ENCODE peak calls at places on chromosomes 6 and 20, in nine cellular contexts. R, S, J, H, B, F, W, K and A are unnamed samples.

GRCh38 chr6:124676033-124676432 is 286.2 kb upstream of the RNF217 start:
- DNase-seq in R (no peak), S (no peak), J (no peak), H (peak), B (no peak), F (no peak), W (no peak), K (no peak), A (no peak)

GRCh38 chr20:40532103-40532502 is 156.9 kb downstream of the MAFB start:
- DNase-seq in R (no peak), S (no peak), J (no peak), H (peak), B (peak), F (no peak), W (no peak), K (no peak), A (no peak)

GRCh38 chr6:87993331-87993730 is 54.3 kb upstream of the SPACA1 start:
- DNase-seq in R (no peak), S (no peak), J (no peak), H (no peak), B (no peak), F (no peak), W (no peak), K (peak), A (no peak)

GRCh38 chr6:1572892-1573291 is 36.8 kb upstream of the FOXC1 start:
- DNase-seq in R (no peak), S (no peak), J (no peak), H (peak), B (no peak), F (no peak), W (no peak), K (no peak), A (no peak)

GRCh38 chr6:88529726-88530125 is 363.6 kb upstream of the CNR1 start:
- DNase-seq in R (no peak), S (no peak), J (no peak), H (no peak), B (no peak), F (no peak), W (no peak), K (no peak), A (no peak)

GRCh38 chr6:161882196-161882595 is 608.3 kb upstream of the AGPAT4 start:
- DNase-seq in R (peak), S (no peak), J (no peak), H (no peak), B (no peak), F (peak), W (no peak), K (no peak), A (no peak)

GRCh38 chr20:45406260-45407066 is 1.6 kb upstream of the DBNDD2 start:
- DNase-seq in R (peak), S (peak), J (peak), H (no peak), B (no peak), F (peak), W (peak), K (no peak), A (no peak)

GRCh38 chr20:54105653-54106052 is 35.3 kb upstream of the BCAS1 start:
- DNase-seq in R (no peak), S (no peak), J (no peak), H (no peak), B (no peak), F (no peak), W (no peak), K (no peak), A (no peak)

GRCh38 chr6:49264909-49265308 is 198.1 kb downstream of the MMUT start:
- DNase-seq in R (no peak), S (no peak), J (no peak), H (no peak), B (no peak), F (no peak), W (no peak), K (no peak), A (no peak)

GRCh38 chr6:108195209-108195608 is 29.4 kb downstream of the NR2E1 start:
- DNase-seq in R (no peak), S (no peak), J (no peak), H (no peak), B (no peak), F (no peak), W (no peak), K (no peak), A (no peak)

GRCh38 chr6:34924831-34925613 is 36.0 kb downstream of the ANKS1A start:
- DNase-seq in R (no peak), S (no peak), J (no peak), H (no peak), B (no peak), F (no peak), W (no peak), K (no peak), A (no peak)

GRCh38 chr6:37306624-37307222 is 47.1 kb upstream of the RNF8 start:
- DNase-seq in R (no peak), S (no peak), J (no peak), H (no peak), B (no peak), F (no peak), W (no peak), K (no peak), A (no peak)

GRCh38 chr6:126804255-126805064 is 314.0 kb upstream of the RSPO3 start:
- DNase-seq in R (peak), S (no peak), J (no peak), H (peak), B (peak), F (no peak), W (no peak), K (peak), A (no peak)

GRCh38 chr20:20199338-20200160 is 147.2 kb downstream of the CFAP61 start:
- DNase-seq in R (no peak), S (no peak), J (no peak), H (no peak), B (no peak), F (no peak), W (no peak), K (no peak), A (no peak)

GRCh38 chr6:154861825-154862224 is 128.6 kb downstream of the SCAF8 start:
- DNase-seq in R (no peak), S (no peak), J (no peak), H (no peak), B (no peak), F (no peak), W (no peak), K (no peak), A (no peak)

GRCh38 chr6:56842602-56843475 is 112.1 kb upstream of the BEND6 start:
- DNase-seq in R (no peak), S (peak), J (no peak), H (peak), B (peak), F (peak), W (no peak), K (no peak), A (no peak)

GRCh38 chr20:57412347-57413029 is 21.3 kb downstream of the RBM38 start:
- DNase-seq in R (no peak), S (peak), J (no peak), H (no peak), B (no peak), F (no peak), W (no peak), K (no peak), A (no peak)

GRCh38 chr6:96943535-96943934 is 19.0 kb downstream of the KLHL32 start:
- DNase-seq in R (no peak), S (no peak), J (no peak), H (no peak), B (no peak), F (no peak), W (no peak), K (no peak), A (no peak)

GRCh38 chr20:35503841-35504460 is 25.5 kb downstream of the C20orf173 start:
- DNase-seq in R (no peak), S (no peak), J (no peak), H (peak), B (no peak), F (no peak), W (no peak), K (no peak), A (no peak)

GRCh38 chr6:143233563-143234285 is 173.0 kb downstream of the AIG1 start:
- DNase-seq in R (no peak), S (no peak), J (no peak), H (no peak), B (no peak), F (no peak), W (no peak), K (no peak), A (no peak)

GRCh38 chr6:56902551-56903464 is 52.1 kb upstream of the BEND6 start:
- DNase-seq in R (peak), S (no peak), J (no peak), H (peak), B (peak), F (no peak), W (no peak), K (no peak), A (no peak)

GRCh38 chr6:6004147-6004995 is 2.4 kb downstream of the NRN1 start:
- DNase-seq in R (no peak), S (no peak), J (no peak), H (peak), B (peak), F (no peak), W (no peak), K (no peak), A (no peak)

GRCh38 chr20:41078329-41078728 is 49.7 kb downstream of the TOP1 start:
- DNase-seq in R (no peak), S (no peak), J (no peak), H (peak), B (peak), F (no peak), W (no peak), K (no peak), A (no peak)

GRCh38 chr6:157229219-157229607 is 94.1 kb downstream of the TMEM242 start:
- DNase-seq in R (no peak), S (no peak), J (no peak), H (no peak), B (no peak), F (no peak), W (no peak), K (no peak), A (no peak)

GRCh38 chr6:397604-398003 is 6.1 kb downstream of the IRF4 start:
- DNase-seq in R (no peak), S (no peak), J (no peak), H (no peak), B (no peak), F (no peak), W (no peak), K (no peak), A (no peak)

GRCh38 chr6:100880149-100880900 is 804 bp downstream of the ASCC3 start:
- DNase-seq in R (peak), S (no peak), J (no peak), H (peak), B (peak), F (no peak), W (no peak), K (no peak), A (no peak)

GRCh38 chr6:97009781-97010492 is 85.4 kb downstream of the KLHL32 start:
- DNase-seq in R (no peak), S (no peak), J (no peak), H (no peak), B (no peak), F (no peak), W (no peak), K (no peak), A (no peak)

GRCh38 chr6:151475653-151476523 is 17.9 kb upstream of the CCDC170 start:
- DNase-seq in R (peak), S (no peak), J (peak), H (peak), B (peak), F (peak), W (peak), K (peak), A (no peak)

GRCh38 chr6:125164696-125165095 is 11.1 kb downstream of the TPD52L1 start:
- DNase-seq in R (no peak), S (no peak), J (no peak), H (no peak), B (no peak), F (no peak), W (no peak), K (no peak), A (no peak)

GRCh38 chr20:60102665-60103210 is 144.5 kb downstream of the CDH26 start:
- DNase-seq in R (peak), S (no peak), J (no peak), H (no peak), B (no peak), F (no peak), W (no peak), K (peak), A (no peak)

GRCh38 chr6:137878810-137879285 is 11.8 kb downstream of the TNFAIP3 start:
- DNase-seq in R (no peak), S (peak), J (no peak), H (no peak), B (no peak), F (no peak), W (no peak), K (no peak), A (no peak)

GRCh38 chr6:36631326-36632046 is 37.3 kb downstream of the SRSF3 start:
- DNase-seq in R (no peak), S (no peak), J (no peak), H (no peak), B (no peak), F (no peak), W (no peak), K (no peak), A (no peak)

GRCh38 chr6:137043710-137044365 is 927 bp downstream of the IL20RA start:
- DNase-seq in R (no peak), S (peak), J (peak), H (peak), B (peak), F (peak), W (no peak), K (no peak), A (no peak)

DNA sequence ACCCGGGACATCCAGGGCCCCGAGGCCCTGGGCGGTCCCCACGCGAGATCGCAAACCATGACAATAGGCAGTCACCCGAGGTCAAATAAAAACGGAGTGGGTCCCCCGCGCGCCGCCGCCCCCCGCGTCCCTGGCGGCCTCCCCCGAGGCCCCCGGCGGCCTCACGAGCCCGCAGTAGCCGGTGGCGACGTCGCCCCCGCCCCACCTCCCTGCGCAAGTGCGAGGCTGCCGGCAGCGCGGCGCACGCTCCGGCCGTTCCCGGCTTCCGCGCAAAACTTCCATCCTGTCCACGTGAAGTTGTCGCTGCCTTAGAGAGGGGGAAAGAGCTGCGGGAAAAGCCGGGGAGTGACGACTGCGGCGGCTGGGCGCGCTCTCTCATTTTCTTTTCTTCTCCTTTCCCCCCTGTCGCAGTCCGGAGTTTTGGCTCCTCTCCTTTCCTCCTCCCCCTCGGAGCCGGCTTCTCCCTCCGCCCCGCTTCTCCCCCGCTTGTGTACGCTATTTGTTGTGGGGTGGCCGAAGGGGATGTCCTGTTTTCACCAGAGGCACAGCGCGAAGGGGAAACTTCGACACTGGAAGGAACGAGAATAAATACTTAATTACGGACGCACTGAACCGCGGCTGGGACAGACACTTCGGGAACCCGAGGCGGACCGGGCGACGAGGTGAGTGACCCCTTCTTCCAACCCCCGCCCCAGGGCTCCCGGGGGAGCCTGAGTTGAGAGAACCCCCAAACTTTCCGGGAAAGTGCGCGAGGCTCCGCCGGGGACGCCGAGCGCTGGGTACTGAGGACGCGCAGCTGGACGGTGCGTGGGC is at the start of gene EYA4:
- DNase-seq in R (no peak), S (peak), J (no peak), H (peak), B (no peak), F (no peak), W (no peak), K (no peak), A (no peak)
- TF ChIP-seq CTCF in R (no peak), S (no peak), J (no peak), H (no peak), B (no peak), F (no peak), W (no peak), K (no peak), A (no peak)

GRCh38 chr6:53417141-53417540 is 68.4 kb upstream of the ELOVL5 start:
- DNase-seq in R (no peak), S (no peak), J (no peak), H (no peak), B (no peak), F (no peak), W (no peak), K (no peak), A (no peak)
- TF ChIP-seq CTCF in R (no peak), S (no peak), J (no peak), H (no peak), B (peak), F (no peak), W (no peak), K (no peak), A (no peak)

GRCh38 chr6:168711049-168711640 is 270.2 kb downstream of the SMOC2 start:
- DNase-seq in R (no peak), S (no peak), J (no peak), H (no peak), B (peak), F (no peak), W (no peak), K (no peak), A (no peak)
- TF ChIP-seq CTCF in R (peak), S (peak), J (peak), H (peak), B (no peak), F (peak), W (no peak), K (no peak), A (no peak)

GRCh38 chr6:14281831-14282230 is 164.3 kb downstream of the CD83 start:
- DNase-seq in R (no peak), S (no peak), J (no peak), H (no peak), B (no peak), F (no peak), W (no peak), K (no peak), A (no peak)

GRCh38 chr6:14282326-14282725 is 164.8 kb downstream of the CD83 start:
- DNase-seq in R (no peak), S (no peak), J (no peak), H (no peak), B (no peak), F (no peak), W (no peak), K (no peak), A (no peak)

GRCh38 chr6:14280006-14280510 is 162.5 kb downstream of the CD83 start:
- DNase-seq in R (no peak), S (no peak), J (no peak), H (no peak), B (no peak), F (no peak), W (no peak), K (no peak), A (no peak)

GRCh38 chr6:14282854-14283505 is 165.4 kb downstream of the CD83 start:
- DNase-seq in R (no peak), S (no peak), J (no peak), H (no peak), B (no peak), F (no peak), W (no peak), K (no peak), A (no peak)

GRCh38 chr6:14280766-14281293 is 163.3 kb downstream of the CD83 start:
- DNase-seq in R (no peak), S (no peak), J (no peak), H (no peak), B (no peak), F (no peak), W (no peak), K (no peak), A (no peak)
- TF ChIP-seq CTCF in R (no peak), S (no peak), J (no peak), H (no peak), B (peak), F (no peak), W (no peak), K (peak), A (no peak)

DNA sequence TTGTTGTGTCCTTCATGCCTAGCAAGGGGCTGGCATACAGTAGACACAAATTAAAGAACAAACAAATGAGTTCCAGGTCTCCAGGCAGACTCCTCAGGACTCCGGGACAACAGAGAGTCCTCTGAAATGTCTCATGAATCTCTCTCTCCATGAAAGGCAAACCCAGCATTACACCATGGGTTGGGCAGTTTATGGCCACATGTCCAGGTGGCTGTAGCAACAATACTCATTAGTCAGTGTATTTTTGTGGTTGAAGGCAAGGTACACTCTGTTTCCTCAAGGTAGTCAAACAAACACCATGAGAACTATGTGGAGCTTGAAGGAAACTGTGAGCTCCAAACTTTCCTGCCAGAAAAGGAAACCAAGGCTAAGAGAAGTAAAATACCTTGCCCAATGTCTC is 62.2 kb downstream of the KCNB1 start:
- DNase-seq in R (no peak), S (no peak), J (no peak), H (no peak), B (no peak), F (peak), W (no peak), K (no peak), A (no peak)
- TF ChIP-seq CTCF in R (no peak), S (no peak), J (no peak), H (no peak), B (no peak), F (no peak), W (no peak), K (no peak), A (no peak)

DNA sequence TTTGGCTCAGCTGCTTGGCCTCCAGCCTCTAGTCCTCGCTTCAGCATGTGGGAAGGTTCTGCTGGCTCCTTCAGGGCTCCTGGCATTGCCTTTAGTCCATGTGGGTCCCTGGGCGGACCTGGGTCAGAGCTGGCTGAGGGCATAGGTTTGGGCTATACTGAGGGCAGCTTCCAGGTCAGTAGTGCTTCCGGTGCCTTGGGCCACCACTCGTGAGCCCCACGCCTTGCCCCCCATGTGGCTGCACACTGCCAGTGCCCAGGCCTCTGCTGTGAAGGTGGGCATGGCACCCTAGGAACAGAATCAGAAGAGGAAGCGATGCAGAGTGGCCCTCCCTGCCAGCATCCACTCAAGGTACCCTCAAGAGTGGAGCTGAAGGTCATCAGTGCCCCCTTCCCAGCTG is 12.7 kb downstream of the AARS2 start:
- DNase-seq in R (no peak), S (peak), J (no peak), H (no peak), B (no peak), F (no peak), W (no peak), K (no peak), A (no peak)
- TF ChIP-seq CTCF in R (no peak), S (no peak), J (no peak), H (no peak), B (no peak), F (no peak), W (no peak), K (no peak), A (no peak)

GRCh38 chr20:62080249-62080993 is 14.7 kb upstream of the TAF4 start:
- DNase-seq in R (no peak), S (no peak), J (no peak), H (no peak), B (no peak), F (no peak), W (no peak), K (no peak), A (no peak)
- TF ChIP-seq CTCF in R (no peak), S (no peak), J (no peak), H (no peak), B (no peak), F (no peak), W (no peak), K (no peak), A (no peak)

GRCh38 chr6:3259491-3259958 is 778 bp downstream of the PSMG4 start:
- DNase-seq in R (peak), S (peak), J (peak), H (no peak), B (peak), F (peak), W (no peak), K (no peak), A (no peak)
- TF ChIP-seq CTCF in R (no peak), S (no peak), J (no peak), H (peak), B (peak), F (no peak), W (no peak), K (no peak), A (no peak)

GRCh38 chr6:41801380-41801779 is 13.9 kb downstream of the TOMM6 start:
- DNase-seq in R (no peak), S (no peak), J (no peak), H (peak), B (peak), F (no peak), W (no peak), K (no peak), A (no peak)
- TF ChIP-seq CTCF in R (no peak), S (no peak), J (no peak), H (peak), B (peak), F (no peak), W (no peak), K (peak), A (no peak)